ENCODE peak calls at places on chromosomes 16 and 17, in seven cellular contexts. P is sigmoid colon, V is spleen, O is HCT116, E is stomach, A is K562, F is H1. H is an unnamed sample.
A peak's percentile ranks its signal among the peaks of the same experiment; 100 is the strongest.

GRCh38 chr17:59155439-59156177 is at the start of gene PRR11:
- DNase-seq in P (peak; percentile 98), V (peak; percentile 96), O (peak; percentile 100), E (peak; percentile 96), A (peak; percentile 97), F (no peak), H (peak; percentile 95)

GRCh38 chr17:45087496-45087975 is 26.4 kb downstream of the NMT1 start:
- DNase-seq in P (no peak), V (peak; percentile 21), O (no peak), E (no peak), A (no peak), F (no peak), H (peak; percentile 47)

GRCh38 chr16:12661656-12662172 is 142.0 kb downstream of the CPPED1 start:
- DNase-seq in P (no peak), V (no peak), O (peak; percentile 6), E (no peak), A (peak; percentile 42), F (peak; percentile 49), H (no peak)

GRCh38 chr16:87431926-87432325 is 39.8 kb downstream of the MAP1LC3B start:
- DNase-seq in P (no peak), V (no peak), O (no peak), E (no peak), A (no peak), F (no peak), H (no peak)

GRCh38 chr17:36918260-36918691 is 19.0 kb upstream of the LHX1 start:
- DNase-seq in P (no peak), V (no peak), O (peak; percentile 10), E (no peak), A (no peak), F (no peak), H (no peak)

GRCh38 chr16:4070936-4071335 is 45.3 kb downstream of the ADCY9 start:
- DNase-seq in P (peak; percentile 9), V (no peak), O (no peak), E (no peak), A (no peak), F (no peak), H (no peak)

GRCh38 chr17:17355426-17355825 is 52.3 kb downstream of the NT5M start:
- DNase-seq in P (peak; percentile 50), V (peak; percentile 67), O (no peak), E (no peak), A (no peak), F (no peak), H (no peak)

GRCh38 chr17:41849251-41849990 is 11.8 kb downstream of the KLHL10 start:
- DNase-seq in P (no peak), V (no peak), O (no peak), E (no peak), A (no peak), F (no peak), H (no peak)

GRCh38 chr17:21841839-21842238 is 149.5 kb downstream of the KCNJ18 start:
- DNase-seq in P (no peak), V (no peak), O (no peak), E (no peak), A (no peak), F (no peak), H (no peak)

GRCh38 chr16:57413733-57414132 is 9.2 kb downstream of the CCL17 start:
- DNase-seq in P (no peak), V (no peak), O (no peak), E (no peak), A (no peak), F (no peak), H (no peak)

GRCh38 chr17:66185842-66186241 is 6.1 kb downstream of the CEP112 start:
- DNase-seq in P (no peak), V (no peak), O (no peak), E (no peak), A (no peak), F (no peak), H (no peak)

GRCh38 chr17:28570716-28571254 is 539 bp downstream of the PIGS start:
- DNase-seq in P (peak; percentile 73), V (peak; percentile 89), O (no peak), E (no peak), A (peak; percentile 70), F (no peak), H (peak; percentile 53)

GRCh38 chr16:81645303-81645702 is 133.8 kb upstream of the PLCG2 start:
- DNase-seq in P (peak; percentile 96), V (peak; percentile 54), O (no peak), E (no peak), A (no peak), F (no peak), H (peak; percentile 54)

DNA sequence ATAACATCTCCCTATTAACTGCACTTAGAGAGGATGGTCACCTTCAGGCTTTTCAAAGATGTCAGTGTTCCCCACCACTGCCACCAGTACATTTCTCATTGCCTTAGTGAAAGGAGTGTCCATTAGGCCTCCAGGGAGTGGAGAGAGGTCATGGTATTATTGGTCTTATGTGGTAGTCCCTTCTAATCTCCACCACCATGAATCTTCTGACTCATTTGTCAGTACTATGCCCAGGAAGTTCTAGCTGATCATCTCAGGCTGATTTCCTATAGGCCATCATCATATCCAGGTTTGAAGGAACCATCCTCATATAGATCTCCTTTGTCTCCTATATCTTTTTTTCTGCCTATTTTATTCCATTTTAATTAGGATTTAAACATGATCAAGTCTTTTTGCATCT is 221.5 kb downstream of the CYB561 start:
- DNase-seq in P (no peak), V (no peak), O (no peak), E (no peak), A (no peak), F (no peak), H (no peak)
- TF ChIP-seq POLR2AphosphoS5 in P (no peak), V (no peak), O (no peak), E (no peak), A (no peak), F (no peak), H (no peak)

DNA sequence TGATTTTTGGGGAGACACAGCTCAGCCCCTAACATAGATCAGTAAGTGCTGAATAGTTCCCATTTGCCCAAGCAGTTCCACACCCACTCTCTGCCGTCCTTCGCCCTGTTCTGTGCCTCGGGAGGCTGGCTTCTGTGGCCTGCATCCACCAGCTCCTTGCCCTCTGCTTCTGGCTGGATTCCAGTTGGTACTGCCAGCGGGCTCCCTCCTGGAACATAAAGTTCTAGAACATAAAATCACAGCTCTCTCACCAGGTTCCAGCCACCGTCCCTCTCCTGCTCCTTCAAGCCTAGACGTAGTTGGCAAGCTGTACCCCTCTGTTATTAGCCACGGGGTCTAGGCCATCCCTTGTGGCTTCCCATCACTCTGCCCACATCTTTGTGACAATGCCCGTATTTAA is 3.9 kb upstream of the MRPS23 start:
- DNase-seq in P (peak; percentile 95), V (no peak), O (no peak), E (peak; percentile 91), A (no peak), F (no peak), H (peak; percentile 42)
- TF ChIP-seq POLR2AphosphoS5 in P (peak; percentile 45), V (no peak), O (no peak), E (peak; percentile 71), A (no peak), F (no peak), H (peak; percentile 36)

GRCh38 chr16:50602126-50602525 is 53.9 kb downstream of the NKD1 start:
- DNase-seq in P (no peak), V (no peak), O (no peak), E (no peak), A (no peak), F (no peak), H (no peak)

GRCh38 chr16:50602531-50603205 is 54.5 kb downstream of the NKD1 start:
- DNase-seq in P (peak; percentile 79), V (no peak), O (no peak), E (no peak), A (no peak), F (no peak), H (peak; percentile 27)

GRCh38 chr16:50604610-50605009 is 56.4 kb downstream of the NKD1 start:
- DNase-seq in P (no peak), V (no peak), O (no peak), E (no peak), A (no peak), F (no peak), H (no peak)

GRCh38 chr16:50604065-50604418 is 55.8 kb downstream of the NKD1 start:
- DNase-seq in P (no peak), V (no peak), O (no peak), E (no peak), A (no peak), F (no peak), H (no peak)

DNA sequence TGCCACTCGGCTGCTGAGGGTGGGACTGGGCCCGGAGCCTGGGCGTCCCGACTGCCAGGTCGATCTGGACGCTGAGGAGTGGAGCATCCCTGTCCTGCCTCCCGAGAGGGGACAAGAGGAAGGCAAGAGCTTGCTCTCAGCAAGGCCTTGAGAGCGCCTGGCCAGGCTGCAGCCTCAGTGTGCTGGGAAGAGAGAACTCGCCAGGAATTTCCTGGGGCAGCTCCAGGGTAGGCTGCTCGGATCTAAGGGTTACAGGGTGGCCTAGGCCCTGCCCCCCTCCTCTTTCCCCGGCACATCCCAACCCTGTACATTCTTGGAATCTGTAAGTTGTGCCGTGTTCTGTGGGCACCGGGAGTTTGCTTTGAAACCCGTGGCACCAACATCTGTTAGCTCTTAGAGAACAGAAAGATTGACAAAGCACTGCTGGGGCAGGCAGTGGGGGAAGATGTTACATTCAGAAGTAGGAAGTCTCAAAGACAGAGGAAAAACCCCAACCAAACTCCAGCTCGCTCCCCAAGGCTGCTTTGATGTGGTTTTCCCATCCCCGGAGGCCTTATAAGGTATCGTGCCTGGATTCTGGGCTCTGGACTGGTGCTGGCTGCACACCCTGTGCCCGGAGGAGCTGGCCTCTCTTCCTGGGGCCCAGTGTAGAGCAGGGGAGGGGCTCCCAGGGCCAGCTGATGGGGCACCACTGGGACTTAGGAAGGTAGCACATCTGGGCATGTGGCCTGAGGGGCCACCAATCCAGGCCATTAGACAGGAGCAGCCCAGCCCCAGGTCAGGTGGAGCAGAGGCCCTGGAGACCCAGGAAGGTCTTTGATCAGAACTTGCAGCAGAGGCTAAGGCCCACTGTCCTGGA is 55.2 kb downstream of the NKD1 start:
- DNase-seq in P (peak; percentile 95), V (no peak), O (no peak), E (no peak), A (no peak), F (no peak), H (peak; percentile 33)
- TF ChIP-seq POLR2AphosphoS5 in P (peak; percentile 56), V (no peak), O (no peak), E (no peak), A (no peak), F (no peak), H (no peak)

GRCh38 chr16:683396-684066 is 603 bp downstream of the JMJD8 start:
- DNase-seq in P (no peak), V (no peak), O (no peak), E (no peak), A (peak; percentile 32), F (no peak), H (no peak)
- TF ChIP-seq POLR2AphosphoS5 in P (no peak), V (no peak), O (no peak), E (no peak), A (no peak), F (no peak), H (peak; percentile 20)